ENCODE peak calls at places on chromosomes 1 and 21, in four cellular contexts. H is SHP77; N is M059J; S is CD8-positive, alpha-beta T cell. G is an unnamed sample.
A peak's percentile ranks its signal among the peaks of the same experiment; 100 is the strongest.

GRCh38 chr1:193661385-193661784 is 475.0 kb upstream of the B3GALT2 start:
- DNase-seq in S (no peak), N (peak; percentile 5), H (no peak), G (no peak)

GRCh38 chr1:93079685-93080141 is 630 bp downstream of the MTF2 start:
- DNase-seq in N (peak; percentile 42), H (peak; percentile 17), S (no peak), G (no peak)

GRCh38 chr1:115771847-115772457 is 3.4 kb upstream of the CASQ2 start:
- DNase-seq in S (no peak), H (peak; percentile 78), N (peak; percentile 77), G (peak; percentile 95)

GRCh38 chr1:42776499-42776898 is 8.3 kb upstream of the TMEM269 start:
- DNase-seq in S (no peak), H (no peak), N (no peak), G (no peak)

GRCh38 chr1:30894508-30894973 is 14.0 kb downstream of the SDC3 start:
- DNase-seq in N (no peak), H (no peak), S (no peak), G (no peak)

GRCh38 chr21:36097427-36098230 is 27.8 kb downstream of the CBR1 start:
- DNase-seq in S (no peak), N (peak; percentile 93), H (no peak), G (no peak)

GRCh38 chr1:230849451-230850194 is 18.7 kb downstream of the C1orf198 start:
- DNase-seq in H (no peak), S (no peak), N (peak; percentile 96), G (no peak)

GRCh38 chr1:2803086-2803930 is 1.8 kb upstream of the TTC34 start:
- DNase-seq in N (no peak), S (no peak), H (no peak), G (no peak)

GRCh38 chr1:24216254-24216653 is 29.2 kb upstream of the IFNLR1 start:
- DNase-seq in N (peak; percentile 47), S (no peak), H (no peak), G (no peak)

GRCh38 chr1:18322353-18323032 is 158.2 kb upstream of the KLHDC7A start:
- DNase-seq in S (no peak), N (no peak), H (peak; percentile 18), G (no peak)

GRCh38 chr1:8020032-8020431 is 6.1 kb downstream of the ERRFI1 start:
- DNase-seq in S (no peak), N (peak; percentile 87), H (no peak), G (peak; percentile 52)

GRCh38 chr1:221394011-221394544 is 347.8 kb downstream of the DUSP10 start:
- DNase-seq in H (peak; percentile 71), S (no peak), N (peak; percentile 98), G (no peak)

GRCh38 chr1:53574621-53575020 is 115.4 kb downstream of the DMRTB1 start:
- DNase-seq in H (no peak), S (no peak), N (no peak), G (no peak)

GRCh38 chr1:83929184-83929583 is 69.7 kb downstream of the TTLL7 start:
- DNase-seq in S (no peak), H (no peak), N (peak; percentile 9), G (no peak)

GRCh38 chr1:203306089-203306969 is 1.0 kb downstream of the BTG2 start:
- DNase-seq in N (peak; percentile 67), S (peak; percentile 72), H (peak; percentile 67), G (peak; percentile 48)

GRCh38 chr1:85078903-85079302 is 30.6 kb upstream of the MCOLN3 start:
- DNase-seq in S (no peak), N (peak; percentile 39), H (no peak), G (peak; percentile 28)

GRCh38 chr1:48341221-48341620 is 118.7 kb downstream of the SLC5A9 start:
- DNase-seq in N (no peak), S (no peak), H (no peak), G (peak; percentile 42)

GRCh38 chr1:98103617-98104284 is 182.9 kb upstream of the DPYD start:
- DNase-seq in H (no peak), N (peak; percentile 70), S (no peak), G (no peak)

GRCh38 chr1:211625040-211625439 is 46.1 kb upstream of the SLC30A1 start:
- DNase-seq in H (no peak), S (no peak), N (peak; percentile 64), G (peak; percentile 72)

GRCh38 chr1:157144509-157144908 is 6.3 kb upstream of the ETV3 start:
- DNase-seq in N (no peak), S (no peak), H (no peak), G (no peak)

GRCh38 chr1:214331827-214332423 is 51.0 kb downstream of the SMYD2 start:
- DNase-seq in H (peak; percentile 26), S (peak; percentile 63), N (peak; percentile 45), G (peak; percentile 70)

GRCh38 chr1:119978018-119978505 is 81.7 kb upstream of the ADAM30 start:
- DNase-seq in S (no peak), N (no peak), H (no peak), G (no peak)

GRCh38 chr1:11272842-11273594 is at the start of gene UBIAD1:
- DNase-seq in N (peak; percentile 77), H (peak; percentile 79), S (peak; percentile 90), G (peak; percentile 81)

GRCh38 chr21:25461730-25462129 is 145.6 kb downstream of the MRPL39 start:
- DNase-seq in S (no peak), N (no peak), H (no peak), G (no peak)

GRCh38 chr1:155136728-155137127 is 1.1 kb downstream of the SLC50A1 start:
- DNase-seq in S (no peak), N (no peak), H (peak; percentile 39), G (no peak)

GRCh38 chr1:87362834-87363426 is 34.2 kb downstream of the LMO4 start:
- DNase-seq in H (no peak), S (no peak), N (peak; percentile 15), G (no peak)

GRCh38 chr21:34129039-34129891 is 55.9 kb downstream of the MRPS6 start:
- DNase-seq in S (peak; percentile 69), H (peak; percentile 69), N (peak; percentile 97), G (no peak)

GRCh38 chr1:232445361-232446106 is 184.4 kb downstream of the SIPA1L2 start:
- DNase-seq in S (no peak), H (no peak), N (no peak), G (no peak)

GRCh38 chr1:19646366-19646765 is 2.3 kb downstream of the NBL1 start:
- DNase-seq in H (no peak), N (no peak), S (no peak), G (no peak)

GRCh38 chr1:209585672-209586071 is 2.2 kb downstream of the CAMK1G start:
- DNase-seq in N (peak; percentile 69), S (no peak), H (no peak), G (no peak)

GRCh38 chr1:111481387-111482221 is 7.8 kb downstream of the C1orf162 start:
- DNase-seq in S (peak; percentile 78), N (peak; percentile 72), H (peak; percentile 50), G (peak; percentile 27)

GRCh38 chr1:27341525-27342252 is at the start of gene SYTL1:
- DNase-seq in H (peak; percentile 77), S (peak; percentile 84), N (peak; percentile 81), G (peak; percentile 76)

GRCh38 chr1:1161078-1161682 is 12.5 kb upstream of the TTLL10 start:
- DNase-seq in N (no peak), S (no peak), H (no peak), G (no peak)

GRCh38 chr21:37449302-37449937 is 82.8 kb downstream of the DYRK1A start:
- DNase-seq in S (no peak), H (no peak), N (peak; percentile 48), G (no peak)

GRCh38 chr1:40532062-40532389 is 589 bp downstream of the ZNF684 start:
- DNase-seq in N (no peak), S (no peak), H (no peak), G (no peak)

GRCh38 chr1:15328785-15329480 is 80.8 kb upstream of the EFHD2 start:
- DNase-seq in H (peak; percentile 28), S (no peak), N (peak; percentile 73), G (no peak)

GRCh38 chr1:114316204-114316603 is 162.5 kb upstream of the SYT6 start:
- DNase-seq in N (no peak), H (no peak), S (no peak), G (no peak)

GRCh38 chr1:163066168-163066567 is 3.0 kb upstream of the RGS4 start:
- DNase-seq in H (no peak), N (no peak), S (no peak), G (no peak)

GRCh38 chr21:29164330-29164942 is 34.0 kb downstream of the MAP3K7CL start:
- DNase-seq in N (peak; percentile 90), H (peak; percentile 34), S (no peak), G (peak; percentile 82)